ENCODE peak calls at places on chromosomes 16 and 17, in four cellular contexts. M is endothelial cell of umbilical vein, Q is IMR-90, I is K562. R is an unnamed sample.

GRCh38 chr17:61837175-61838051 is 25.9 kb downstream of the BRIP1 start:
- DNase-seq in M (peak; percentile 76), I (peak; percentile 77), Q (peak; percentile 81), R (peak; percentile 2)

GRCh38 chr16:89534147-89534788 is 26.1 kb downstream of the SPG7 start:
- DNase-seq in Q (no peak), I (no peak), M (peak; percentile 63), R (no peak)

GRCh38 chr17:53996131-53996530 is 173.4 kb downstream of the KIF2B start:
- DNase-seq in M (no peak), Q (no peak), I (no peak), R (no peak)

GRCh38 chr17:60127068-60128064 is 22.4 kb upstream of the CA4 start:
- DNase-seq in Q (no peak), I (no peak), M (no peak), R (no peak)

GRCh38 chr16:57510016-57510871 is 24.0 kb upstream of the DOK4 start:
- DNase-seq in I (no peak), Q (no peak), M (no peak), R (no peak)

GRCh38 chr16:12054868-12055267 is 78.3 kb downstream of the SNX29 start:
- DNase-seq in Q (no peak), M (no peak), I (no peak), R (no peak)

GRCh38 chr17:45413498-45413923 is 19.2 kb downstream of the ARHGAP27 start:
- DNase-seq in M (no peak), Q (no peak), I (no peak), R (no peak)

GRCh38 chr17:77834170-77835115 is 124.1 kb upstream of the TNRC6C start:
- DNase-seq in M (peak; percentile 75), Q (peak; percentile 86), I (peak; percentile 95), R (no peak)

GRCh38 chr16:84699147-84699711 is 571 bp upstream of the USP10 start:
- DNase-seq in M (peak; percentile 24), Q (no peak), I (peak; percentile 59), R (no peak)

GRCh38 chr16:1781758-1782407 is 488 bp downstream of the SPSB3 start:
- DNase-seq in Q (peak; percentile 6), M (peak; percentile 26), I (peak; percentile 35), R (no peak)

GRCh38 chr16:30067584-30067916 is 2.0 kb downstream of the ALDOA start:
- DNase-seq in I (peak; percentile 27), M (no peak), Q (no peak), R (no peak)

DNA sequence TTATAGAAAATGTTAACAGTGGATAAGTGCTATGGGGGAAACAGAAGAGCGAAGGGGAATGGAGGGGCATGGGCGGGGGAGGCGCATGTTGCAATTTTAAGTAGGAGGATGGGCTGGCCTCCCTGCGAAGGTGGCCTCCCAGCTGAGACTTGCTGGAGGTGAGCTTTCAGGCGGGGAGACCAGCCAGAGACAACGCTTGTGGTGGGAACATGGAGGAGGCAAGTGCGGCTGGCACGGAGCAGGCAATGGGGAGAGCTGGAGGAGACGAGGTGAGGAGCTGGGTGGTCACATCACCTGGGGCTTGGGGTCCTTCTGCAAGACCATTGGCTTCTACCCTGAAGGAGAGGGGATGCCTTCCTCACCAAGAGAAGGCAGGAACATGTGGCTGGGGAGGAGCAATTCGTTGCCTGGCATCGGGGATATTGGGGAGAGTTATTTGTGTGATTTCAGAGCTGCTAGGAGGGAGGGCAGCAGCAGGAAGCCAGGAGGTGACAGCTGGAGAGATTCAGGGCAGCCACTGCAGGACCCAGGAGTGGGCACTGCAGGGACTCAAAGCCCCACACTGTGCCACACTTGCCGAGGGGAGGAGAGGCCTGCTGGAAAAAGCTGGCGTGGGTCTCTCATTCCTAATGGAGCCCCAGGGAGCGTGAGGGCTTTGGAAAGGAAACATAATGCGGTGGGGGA is 34.4 kb downstream of the PMFBP1 start:
- DNase-seq in M (no peak), Q (no peak), I (no peak), R (no peak)
- H3K9me1 ChIP-seq in M (no peaks in the 10 kb centered on the region), Q (no peaks in the 10 kb centered on the region), I (no peaks in the 10 kb centered on the region), R (no peaks in the 10 kb centered on the region)

DNA sequence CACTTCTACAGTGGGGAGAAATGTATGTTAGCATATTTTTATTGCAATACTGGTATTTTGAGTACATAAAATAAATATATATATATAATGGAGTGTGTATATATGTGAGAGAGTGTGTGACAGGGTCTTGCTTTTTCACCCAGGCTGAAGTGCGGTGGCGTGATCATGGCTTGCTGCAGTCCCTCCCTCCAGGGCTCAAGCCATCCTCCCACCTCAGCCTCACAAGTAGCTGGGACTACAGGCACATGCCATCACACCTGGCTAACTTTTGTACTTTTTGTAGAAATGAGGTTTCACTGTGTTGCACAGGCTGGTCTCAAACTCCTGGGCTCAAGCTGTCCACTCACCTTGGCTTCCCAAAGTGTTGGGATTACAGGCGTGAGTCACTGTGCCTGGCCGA is 4.1 kb downstream of the CYLD start:
- DNase-seq in M (no peak), Q (no peak), I (no peak), R (no peak)
- H3K9me1 ChIP-seq in M (no peaks in the 10 kb centered on the region), Q (no peaks in the 10 kb centered on the region), I (no peaks in the 10 kb centered on the region), R (peaks cover 2% of the 10 kb centered on the region)

GRCh38 chr17:64400644-64401043 is 10.0 kb upstream of the PECAM1 start:
- DNase-seq in Q (no peak), M (no peak), I (no peak), R (no peak)

GRCh38 chr17:64401244-64401860 is 10.7 kb upstream of the PECAM1 start:
- DNase-seq in M (no peak), I (no peak), Q (no peak), R (no peak)

GRCh38 chr17:64401941-64402340 is 11.3 kb upstream of the PECAM1 start:
- DNase-seq in I (no peak), Q (no peak), M (peak; percentile 33), R (no peak)

GRCh38 chr17:64403881-64404460 is 13.3 kb upstream of the PECAM1 start:
- DNase-seq in I (no peak), M (no peak), Q (no peak), R (no peak)

DNA sequence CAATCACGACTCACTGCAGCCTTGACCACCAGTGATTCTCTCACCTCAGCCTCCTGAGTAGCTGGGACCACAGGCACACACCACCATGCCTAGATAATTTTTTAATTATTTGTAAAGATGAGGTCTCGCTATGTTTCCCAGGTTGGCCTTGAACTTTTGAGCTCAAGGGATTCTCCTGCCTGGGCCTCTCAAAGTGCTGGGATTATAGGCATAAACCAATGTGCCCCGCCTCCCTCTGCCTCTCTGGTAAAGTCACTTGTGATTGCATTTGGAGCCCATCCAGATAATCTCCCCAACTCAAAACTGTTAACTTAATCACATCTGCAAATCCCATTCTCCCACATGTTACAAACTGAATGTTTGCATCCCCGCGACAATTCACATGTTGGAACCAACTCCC is 11.8 kb upstream of the PECAM1 start:
- DNase-seq in I (no peak), M (no peak), Q (no peak), R (no peak)
- H3K9me1 ChIP-seq in I (no peaks in the 10 kb centered on the region), M (no peaks in the 10 kb centered on the region), Q (no peaks in the 10 kb centered on the region), R (no peaks in the 10 kb centered on the region)

GRCh38 chr16:67249762-67250327 is 1.1 kb downstream of the SLC9A5 start:
- DNase-seq in M (no peak), I (no peak), Q (peak; percentile 35), R (no peak)
- H3K9me1 ChIP-seq in M (no peaks in the 10 kb centered on the region), I (no peaks in the 10 kb centered on the region), Q (peaks cover 12% of the 10 kb centered on the region), R (no peaks in the 10 kb centered on the region)

GRCh38 chr17:245020-245419 is 63.6 kb upstream of the DOC2B start:
- DNase-seq in Q (no peak), I (no peak), M (no peak), R (no peak)
- H3K9me1 ChIP-seq in Q (peaks cover 6% of the 10 kb centered on the region), I (no peaks in the 10 kb centered on the region), M (no peaks in the 10 kb centered on the region), R (no peaks in the 10 kb centered on the region)

GRCh38 chr16:22938647-22939046 is 124.7 kb downstream of the HS3ST2 start:
- DNase-seq in I (no peak), M (no peak), Q (no peak), R (peak; percentile 33)

GRCh38 chr16:22933173-22933572 is 119.2 kb downstream of the HS3ST2 start:
- DNase-seq in I (no peak), Q (no peak), M (peak; percentile 57), R (no peak)

GRCh38 chr16:22937169-22937568 is 123.2 kb downstream of the HS3ST2 start:
- DNase-seq in I (no peak), M (no peak), Q (no peak), R (no peak)

GRCh38 chr16:22932032-22932771 is 118.2 kb downstream of the HS3ST2 start:
- DNase-seq in Q (no peak), M (no peak), I (no peak), R (no peak)

GRCh38 chr16:22934786-22935185 is 120.8 kb downstream of the HS3ST2 start:
- DNase-seq in M (no peak), I (no peak), Q (no peak), R (no peak)
- H3K9me1 ChIP-seq in M (no peaks in the 10 kb centered on the region), I (no peaks in the 10 kb centered on the region), Q (no peaks in the 10 kb centered on the region), R (no peaks in the 10 kb centered on the region)

DNA sequence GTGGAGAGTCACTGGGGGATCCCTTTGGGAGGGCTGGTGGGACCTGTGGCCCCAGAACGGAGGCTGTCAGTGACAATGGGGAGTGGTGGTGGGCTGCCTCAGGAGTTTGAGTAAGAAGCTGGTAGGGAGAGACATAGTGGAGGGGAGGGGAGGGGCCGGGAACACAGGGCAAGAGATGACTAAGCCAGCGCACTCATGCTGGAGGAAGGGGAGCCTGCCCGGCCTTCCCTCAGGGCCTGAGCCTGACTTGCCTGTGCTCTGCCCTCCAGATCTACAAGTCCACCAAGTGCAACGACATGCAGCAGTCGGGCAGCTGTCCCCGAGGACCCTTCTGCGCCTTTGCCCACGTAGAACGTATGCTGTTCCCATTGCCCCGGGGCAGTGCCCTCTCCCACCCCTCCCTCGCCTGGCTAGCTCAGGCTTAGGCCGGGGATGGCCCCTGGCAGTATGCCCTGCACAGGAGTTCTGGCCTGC is 29.3 kb downstream of the UNC13D start:
- DNase-seq in Q (peak; percentile 79), M (peak; percentile 59), I (no peak), R (peak; percentile 63)
- H3K9me1 ChIP-seq in Q (peaks cover 14% of the 10 kb centered on the region), M (no peaks in the 10 kb centered on the region), I (peaks cover 3% of the 10 kb centered on the region), R (peaks cover 2% of the 10 kb centered on the region)

GRCh38 chr17:9714801-9715200 is 69.5 kb downstream of the USP43 start:
- DNase-seq in I (no peak), Q (no peak), M (no peak), R (no peak)
- H3K9me1 ChIP-seq in I (no peaks in the 10 kb centered on the region), Q (no peaks in the 10 kb centered on the region), M (no peaks in the 10 kb centered on the region), R (no peaks in the 10 kb centered on the region)

R was measured in keratinocyte.